ENCODE peak calls at places on chromosomes 7 and 10, in seven cellular contexts. W is RWPE1, A is foreskin fibroblast, C is GM12865, J is uterus, X is neural crest cell, I is fibroblast of mammary gland. Q is an unnamed sample.

GRCh38 chr7:111734955-111735660 is 172.8 kb upstream of the IMMP2L start:
- DNase-seq in I (no peak), X (no peak), J (no peak), A (no peak), C (no peak), W (no peak), Q (no peak)

GRCh38 chr7:16648551-16648950 is 2.6 kb downstream of the BZW2 start:
- DNase-seq in J (no peak), I (no peak), W (no peak), C (no peak), X (no peak), A (no peak), Q (no peak)

GRCh38 chr10:76456190-76456589 is 1024.8 kb downstream of the LRMDA start:
- DNase-seq in C (no peak), X (no peak), W (no peak), I (peak; percentile 73), J (peak; percentile 34), A (no peak), Q (no peak)

GRCh38 chr7:137120690-137121089 is 222.8 kb downstream of the PTN start:
- DNase-seq in C (peak; percentile 66), J (no peak), A (peak; percentile 48), I (no peak), W (no peak), X (no peak), Q (no peak)

GRCh38 chr10:114166053-114166452 is 8.0 kb downstream of the CCDC186 start:
- DNase-seq in X (no peak), W (peak; percentile 29), C (no peak), I (no peak), J (no peak), A (no peak), Q (no peak)

GRCh38 chr7:116863168-116863670 is 832 bp downstream of the CAPZA2 start:
- DNase-seq in J (peak; percentile 23), C (peak; percentile 19), A (peak; percentile 42), W (peak; percentile 26), I (peak; percentile 22), X (no peak), Q (no peak)

GRCh38 chr7:28190077-28190476 is 9.5 kb upstream of the JAZF1 start:
- DNase-seq in I (no peak), A (no peak), J (peak; percentile 25), C (no peak), X (no peak), W (no peak), Q (no peak)

GRCh38 chr10:23081156-23081833 is 14.1 kb upstream of the MSRB2 start:
- DNase-seq in X (no peak), W (no peak), C (no peak), A (peak; percentile 50), J (no peak), I (peak; percentile 22), Q (no peak)

GRCh38 chr10:6838118-6838517 is 258.0 kb upstream of the PRKCQ start:
- DNase-seq in W (no peak), J (no peak), X (no peak), I (peak; percentile 11), C (peak; percentile 9), A (no peak), Q (no peak)

GRCh38 chr10:86967481-86967941 is 771 bp upstream of the ADIRF start:
- DNase-seq in X (no peak), C (no peak), J (no peak), I (no peak), A (no peak), W (no peak), Q (no peak)

GRCh38 chr10:27723436-27723835 is 22.2 kb downstream of the MKX start:
- DNase-seq in X (no peak), J (no peak), I (peak; percentile 63), W (no peak), A (peak; percentile 69), C (no peak), Q (no peak)

GRCh38 chr7:124781907-124782306 is 16.3 kb upstream of the GPR37 start:
- DNase-seq in J (no peak), C (no peak), W (no peak), X (no peak), I (no peak), A (no peak), Q (no peak)

GRCh38 chr7:87445897-87446296 is 29.6 kb downstream of the ABCB4 start:
- DNase-seq in W (no peak), J (no peak), A (no peak), C (peak; percentile 14), I (no peak), X (no peak), Q (no peak)

GRCh38 chr10:102633282-102633681 is 11.0 kb upstream of the TRIM8 start:
- DNase-seq in J (no peak), I (peak; percentile 63), W (no peak), X (no peak), A (peak; percentile 81), C (no peak), Q (no peak)

GRCh38 chr10:129892571-129893045 is 71.5 kb downstream of the EBF3 start:
- DNase-seq in A (no peak), C (no peak), X (no peak), J (no peak), W (no peak), I (no peak), Q (no peak)

GRCh38 chr10:7475046-7475860 is 64.4 kb upstream of the SFMBT2 start:
- DNase-seq in X (peak; percentile 9), W (no peak), A (peak; percentile 1), J (peak; percentile 31), C (no peak), I (no peak), Q (no peak)

GRCh38 chr7:31311465-31312074 is 29.0 kb downstream of the NEUROD6 start:
- DNase-seq in J (no peak), C (no peak), I (no peak), X (no peak), A (no peak), W (no peak), Q (no peak)

GRCh38 chr7:28483112-28483511 is 70.8 kb downstream of the CREB5 start:
- DNase-seq in X (no peak), C (no peak), I (peak; percentile 13), J (no peak), A (peak; percentile 58), W (no peak), Q (no peak)

GRCh38 chr10:80187465-80188409 is 17.6 kb downstream of the ANXA11 start:
- DNase-seq in C (peak; percentile 51), I (no peak), A (no peak), J (no peak), W (no peak), X (no peak), Q (no peak)

GRCh38 chr7:156829669-156830336 is 63.2 kb downstream of the LMBR1 start:
- DNase-seq in W (peak; percentile 7), C (no peak), J (no peak), X (no peak), I (no peak), A (no peak), Q (no peak)

GRCh38 chr10:75065081-75065480 is 46.4 kb upstream of the SAMD8 start:
- DNase-seq in I (no peak), A (no peak), X (no peak), J (no peak), C (no peak), W (no peak), Q (no peak)

GRCh38 chr7:157250605-157251228 is 86.1 kb upstream of the DNAJB6 start:
- DNase-seq in A (peak; percentile 78), J (no peak), X (peak; percentile 58), I (peak; percentile 77), C (peak; percentile 74), W (peak; percentile 18), Q (no peak)

GRCh38 chr10:79331226-79331625 is 16.0 kb upstream of the PPIF start:
- DNase-seq in W (no peak), X (no peak), I (peak; percentile 30), C (no peak), A (no peak), J (no peak), Q (no peak)

DNA sequence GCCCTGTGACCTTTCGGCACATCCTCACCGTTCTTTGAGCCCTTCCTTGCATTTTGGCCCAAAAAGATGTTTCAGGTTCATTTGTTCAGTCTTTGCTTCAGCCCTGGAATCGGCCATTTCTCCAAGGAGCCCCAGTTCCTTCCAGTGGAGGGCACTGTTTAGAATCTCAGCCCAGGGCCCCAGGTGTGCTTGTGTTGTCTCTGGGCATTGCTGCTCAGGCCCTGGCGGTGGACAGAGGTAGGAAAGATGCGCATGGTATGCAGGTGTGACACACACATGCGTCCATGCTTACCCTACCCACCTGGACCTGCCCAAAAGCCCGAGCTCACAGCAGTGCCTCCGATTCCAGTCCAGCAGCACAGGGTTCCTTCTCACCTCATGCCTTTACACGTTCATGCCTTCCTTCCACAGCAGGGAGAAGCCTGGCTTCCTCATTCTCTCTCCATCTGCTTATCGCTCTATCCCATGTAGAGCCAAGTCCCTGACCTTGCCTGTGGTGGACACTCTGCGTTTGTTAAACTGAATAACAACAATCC is 70.6 kb downstream of the LHPP start:
- DNase-seq in W (peak; percentile 68), I (no peak), X (no peak), A (peak; percentile 40), C (peak; percentile 65), J (no peak), Q (no peak)
- TF ChIP-seq CTCF in W (peak; percentile 18), I (peak; percentile 19), X (peak; percentile 63), A (peak; percentile 50), C (peak; percentile 46), J (no peak), Q (peak; percentile 62)

GRCh38 chr7:38727184-38727940 is 96.2 kb upstream of the AMPH start:
- DNase-seq in J (no peak), I (no peak), W (no peak), C (no peak), A (no peak), X (no peak), Q (no peak)

GRCh38 chr7:38723327-38723726 is 92.2 kb upstream of the AMPH start:
- DNase-seq in A (no peak), W (no peak), I (no peak), C (no peak), J (no peak), X (no peak), Q (no peak)

GRCh38 chr7:38731195-38731594 is 100.0 kb upstream of the AMPH start:
- DNase-seq in J (no peak), X (no peak), I (peak; percentile 37), W (no peak), C (no peak), A (no peak), Q (no peak)

GRCh38 chr7:38728145-38728544 is 97.0 kb upstream of the AMPH start:
- DNase-seq in W (no peak), A (no peak), X (no peak), J (no peak), I (peak; percentile 26), C (no peak), Q (no peak)
- TF ChIP-seq CTCF in W (no peak), A (no peak), X (no peak), J (no peak), I (no peak), C (no peak), Q (no peak)

GRCh38 chr7:51639661-51640340 is 323.2 kb upstream of the COBL start:
- DNase-seq in A (no peak), I (no peak), X (no peak), W (peak; percentile 64), C (no peak), J (no peak), Q (no peak)
- TF ChIP-seq CTCF in A (no peak), I (no peak), X (no peak), W (no peak), C (no peak), J (no peak), Q (no peak)

DNA sequence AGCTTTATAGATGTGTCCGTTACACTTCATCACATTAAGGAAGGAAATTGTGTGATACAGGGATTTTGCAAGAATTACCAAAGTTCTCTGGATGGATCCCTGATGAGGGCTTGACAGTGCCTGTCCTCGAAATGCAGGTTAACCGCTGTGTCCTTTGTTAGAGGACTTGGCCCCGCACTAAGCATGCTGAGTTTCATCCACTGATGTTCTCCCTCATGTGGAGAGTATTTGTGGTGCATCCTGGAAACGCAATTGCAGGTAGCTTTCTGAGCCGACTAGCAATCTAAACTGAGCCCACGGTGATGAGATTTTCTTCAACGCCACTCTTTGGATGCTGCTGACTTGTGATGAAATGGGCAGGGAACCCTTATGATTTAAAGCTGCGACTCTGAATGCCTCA is 71.9 kb upstream of the STK17A start:
- DNase-seq in X (no peak), W (no peak), C (no peak), A (no peak), I (no peak), J (no peak), Q (no peak)
- TF ChIP-seq CTCF in X (peak; percentile 30), W (no peak), C (no peak), A (no peak), I (peak; percentile 1), J (no peak), Q (peak; percentile 35)

Q was measured in type B pancreatic cell.